ENCODE peak calls at places on chromosomes 16 and 17, in five cellular contexts. V is SW480; X is activated naive CD4-positive, alpha-beta T cell; R is Right ventricle myocardium superior; J is iPS DF 19.7. N is an unnamed sample.

GRCh38 chr17:146546-146945 is 9.2 kb downstream of the SCGB1C2 start:
- DNase-seq in J (no peak), R (peak; percentile 25), V (no peak), X (no peak), N (no peak)

GRCh38 chr16:19086322-19087199 is 19.1 kb downstream of the COQ7 start:
- DNase-seq in V (peak; percentile 95), X (peak; percentile 69), J (peak; percentile 64), R (peak; percentile 94), N (peak; percentile 68)

GRCh38 chr16:81779540-81780320 is 639 bp downstream of the PLCG2 start:
- DNase-seq in J (no peak), V (peak; percentile 22), R (peak; percentile 64), X (no peak), N (no peak)

GRCh38 chr16:3494574-3494973 is 715 bp downstream of the C16orf90 start:
- DNase-seq in V (no peak), J (no peak), X (no peak), R (peak; percentile 23), N (no peak)

GRCh38 chr17:44928950-44929720 is 13.8 kb upstream of the GFAP start:
- DNase-seq in R (no peak), V (no peak), J (no peak), X (no peak), N (no peak)

GRCh38 chr17:82300707-82301270 is 16.6 kb downstream of the CD7 start:
- DNase-seq in J (no peak), V (peak; percentile 54), X (peak; percentile 64), R (peak; percentile 85), N (peak; percentile 37)

GRCh38 chr16:79757163-79757562 is 156.6 kb upstream of the MAF start:
- DNase-seq in X (no peak), V (no peak), J (no peak), R (no peak), N (no peak)

GRCh38 chr17:80137131-80137530 is 9.8 kb downstream of the EIF4A3 start:
- DNase-seq in J (no peak), R (no peak), V (no peak), X (no peak), N (no peak)

GRCh38 chr17:77863814-77864161 is 94.7 kb upstream of the TNRC6C start:
- DNase-seq in R (peak; percentile 76), V (peak; percentile 89), X (no peak), J (no peak), N (no peak)

GRCh38 chr17:70021726-70022125 is 53.3 kb upstream of the KCNJ16 start:
- DNase-seq in V (no peak), X (no peak), J (no peak), R (no peak), N (no peak)

GRCh38 chr17:73787036-73787720 is 142.9 kb upstream of the SDK2 start:
- DNase-seq in V (no peak), X (no peak), J (no peak), R (no peak), N (no peak)

GRCh38 chr17:7889166-7889584 is 586 bp downstream of the CHD3 start:
- DNase-seq in R (peak; percentile 99), J (no peak), V (peak; percentile 74), X (no peak), N (peak; percentile 86)

GRCh38 chr16:14015017-14015416 is 56.1 kb upstream of the MRTFB start:
- DNase-seq in X (no peak), R (no peak), V (no peak), J (no peak), N (no peak)

GRCh38 chr17:67606471-67606870 is 111.3 kb upstream of the NOL11 start:
- DNase-seq in V (no peak), J (no peak), R (peak; percentile 45), X (no peak), N (no peak)

GRCh38 chr17:48352630-48353029 is 77.4 kb downstream of the SKAP1 start:
- DNase-seq in J (no peak), R (no peak), V (no peak), X (no peak), N (no peak)

GRCh38 chr17:76879691-76880090 is 11.5 kb downstream of the MGAT5B start:
- DNase-seq in R (no peak), X (no peak), J (no peak), V (no peak), N (no peak)

GRCh38 chr16:7744546-7745294 is 412.1 kb downstream of the RBFOX1 start:
- DNase-seq in J (no peak), R (no peak), V (no peak), X (no peak), N (no peak)

GRCh38 chr16:28538733-28539596 is at the start of gene NUPR1:
- DNase-seq in X (no peak), R (peak; percentile 94), V (no peak), J (no peak), N (no peak)

GRCh38 chr17:49522329-49522890 is 27.3 kb downstream of the NGFR start:
- DNase-seq in V (no peak), X (no peak), R (no peak), J (no peak), N (no peak)

GRCh38 chr17:6276711-6277110 is 158.2 kb downstream of the AIPL1 start:
- DNase-seq in J (no peak), R (no peak), V (no peak), X (no peak), N (no peak)

GRCh38 chr17:8103549-8103948 is 14.8 kb downstream of the ALOXE3 start:
- DNase-seq in J (no peak), V (no peak), R (no peak), X (no peak), N (no peak)

GRCh38 chr16:83689385-83689831 is 118.4 kb upstream of the HSBP1 start:
- DNase-seq in V (peak; percentile 83), J (no peak), R (no peak), X (no peak), N (no peak)

GRCh38 chr16:66269631-66270332 is 96.7 kb upstream of the CDH5 start:
- DNase-seq in R (no peak), J (no peak), X (no peak), V (no peak), N (no peak)

GRCh38 chr17:17888821-17889220 is 52.0 kb upstream of the SREBF1 start:
- DNase-seq in R (no peak), J (no peak), X (no peak), V (no peak), N (peak; percentile 4)

GRCh38 chr17:41347872-41348760 is 2.5 kb downstream of the KRT33A start:
- DNase-seq in X (no peak), R (no peak), V (no peak), J (no peak), N (no peak)